ENCODE peak calls at places on chromosomes 13 and 19, in four cellular contexts. H, D, Q and Z are unnamed samples.
A peak's percentile ranks its signal among the peaks of the same experiment; 100 is the strongest.

GRCh38 chr19:38252935-38253691 is 3.1 kb downstream of the PPP1R14A start:
- DNase-seq in Q (no peak), H (peak; percentile 67), D (peak; percentile 18), Z (no peak)

GRCh38 chr13:46905249-46905648 is 8.4 kb upstream of the HTR2A start:
- DNase-seq in H (no peak), Q (peak; percentile 2), D (no peak), Z (no peak)

GRCh38 chr13:27825153-27825552 is 32.9 kb downstream of the GSX1 start:
- DNase-seq in Q (no peak), D (no peak), H (no peak), Z (no peak)

GRCh38 chr13:85277753-85278152 is 521.5 kb downstream of the SLITRK6 start:
- DNase-seq in Q (no peak), D (no peak), H (no peak), Z (no peak)

GRCh38 chr19:50273821-50274220 is 55.4 kb downstream of the KCNC3 start:
- DNase-seq in Q (no peak), H (no peak), D (no peak), Z (no peak)

GRCh38 chr19:3115916-3116602 is 19.8 kb upstream of the GNA15 start:
- DNase-seq in Q (no peak), H (no peak), D (no peak), Z (no peak)

GRCh38 chr19:31226536-31226935 is 122.7 kb downstream of the TSHZ3 start:
- DNase-seq in D (no peak), Q (no peak), H (no peak), Z (no peak)

GRCh38 chr13:75968103-75968838 is 332.1 kb downstream of the LMO7 start:
- DNase-seq in D (no peak), H (no peak), Q (no peak), Z (no peak)

GRCh38 chr13:93316848-93317247 is 90.2 kb downstream of the GPC6 start:
- DNase-seq in H (no peak), D (no peak), Q (no peak), Z (no peak)

GRCh38 chr13:112204881-112205327 is 138.0 kb downstream of the SOX1 start:
- DNase-seq in D (no peak), Q (no peak), H (no peak), Z (peak; percentile 31)

GRCh38 chr19:41706741-41707501 is 1.5 kb upstream of the CEACAM5 start:
- DNase-seq in Q (peak; percentile 88), D (no peak), H (no peak), Z (peak; percentile 87)

GRCh38 chr13:68009546-68009945 is 779.4 kb upstream of the PCDH9 start:
- DNase-seq in D (no peak), H (no peak), Q (no peak), Z (no peak)

GRCh38 chr19:18496167-18496979 is 25.5 kb downstream of the ELL start:
- DNase-seq in Q (peak; percentile 74), H (no peak), D (no peak), Z (peak; percentile 78)

GRCh38 chr19:18493440-18494266 is 28.2 kb downstream of the ELL start:
- DNase-seq in H (peak; percentile 83), Q (no peak), D (no peak), Z (no peak)

GRCh38 chr19:18496980-18497256 is 25.0 kb downstream of the ELL start:
- DNase-seq in Q (no peak), H (no peak), D (no peak), Z (no peak)

GRCh38 chr19:18494267-18494607 is 27.6 kb downstream of the ELL start:
- DNase-seq in H (peak; percentile 61), Q (no peak), D (no peak), Z (no peak)

GRCh38 chr19:18495204-18495911 is 26.5 kb downstream of the ELL start:
- DNase-seq in H (no peak), Q (no peak), D (no peak), Z (no peak)
- TF ChIP-seq POLR2A in H (no peak), Q (no peak), D (no peak), Z (no peak)

GRCh38 chr19:45643024-45643926 is 4.1 kb upstream of the EML2 start:
- DNase-seq in H (peak; percentile 89), D (peak; percentile 62), Q (peak; percentile 92), Z (peak; percentile 76)
- TF ChIP-seq POLR2A in H (no peak), D (no peak), Q (no peak), Z (no peak)

GRCh38 chr19:44581288-44581687 is 32.1 kb upstream of the IGSF23 start:
- DNase-seq in Q (no peak), H (no peak), D (no peak), Z (no peak)

GRCh38 chr19:44582581-44583265 is 30.6 kb upstream of the IGSF23 start:
- DNase-seq in D (no peak), Q (peak; percentile 58), H (no peak), Z (peak; percentile 42)

GRCh38 chr19:44577566-44577874 is 35.8 kb upstream of the IGSF23 start:
- DNase-seq in Q (no peak), H (no peak), D (no peak), Z (no peak)

GRCh38 chr19:44579663-44580365 is 33.5 kb upstream of the IGSF23 start:
- DNase-seq in D (no peak), H (no peak), Q (no peak), Z (no peak)

DNA sequence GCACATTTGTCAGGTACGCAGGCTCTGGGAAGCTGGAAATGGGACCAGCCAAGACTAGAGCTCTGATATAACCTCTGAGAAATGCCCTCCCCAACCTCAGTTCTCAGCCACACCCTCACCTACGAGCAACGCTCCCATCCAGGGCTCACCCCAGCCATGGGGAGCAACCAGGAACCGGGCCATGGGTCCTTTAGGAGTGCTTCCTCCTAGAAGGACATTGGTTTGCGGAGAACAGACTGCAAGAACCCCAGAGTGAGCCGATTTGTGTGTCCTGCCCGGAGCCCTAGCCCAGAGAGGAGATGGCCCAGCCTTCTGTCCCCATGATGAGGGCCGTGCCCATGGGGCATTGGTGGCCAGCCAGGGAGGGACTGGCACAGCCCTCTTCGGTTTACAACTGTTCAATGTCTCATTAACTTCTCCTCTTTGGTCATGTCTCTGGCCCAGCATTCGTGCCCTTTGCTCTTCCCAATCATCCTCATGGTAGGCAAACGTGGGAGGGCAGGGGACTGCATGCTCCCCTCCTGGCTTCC is 32.9 kb upstream of the IGSF23 start:
- DNase-seq in Q (no peak), H (no peak), D (no peak), Z (no peak)
- TF ChIP-seq POLR2A in Q (no peak), H (no peak), D (no peak), Z (no peak)

GRCh38 chr19:51507640-51508058 is 6.0 kb upstream of the SIGLEC12 start:
- DNase-seq in Q (peak; percentile 68), D (no peak), H (no peak), Z (no peak)
- TF ChIP-seq POLR2A in Q (no peak), D (no peak), H (no peak), Z (no peak)

GRCh38 chr19:48630289-48631036 is 6.7 kb downstream of the DBP start:
- DNase-seq in D (peak; percentile 75), Q (peak; percentile 91), H (peak; percentile 81), Z (no peak)
- TF ChIP-seq POLR2A in D (no peak), Q (no peak), H (no peak), Z (no peak)

DNA sequence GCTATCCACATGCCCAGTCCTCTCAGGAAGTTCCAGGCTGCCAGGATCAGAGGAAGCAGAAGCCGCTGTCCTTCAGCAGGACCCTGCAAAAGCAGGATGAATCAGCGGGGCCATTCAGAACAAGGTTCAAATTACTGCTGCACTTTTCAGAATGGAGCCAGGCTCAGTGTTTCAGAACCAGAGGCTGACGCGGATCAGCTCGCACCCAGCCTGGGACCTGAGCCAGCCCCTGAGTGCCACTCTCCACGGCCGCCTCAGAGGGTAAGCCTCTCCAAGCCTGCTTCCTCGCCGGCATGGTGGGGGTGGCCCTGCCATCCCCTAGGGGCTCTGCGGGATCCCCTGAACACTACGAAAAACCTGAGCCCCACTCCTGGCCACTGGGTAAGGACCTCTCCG is 24.7 kb downstream of the RASA3 start:
- DNase-seq in D (peak; percentile 82), H (no peak), Q (no peak), Z (no peak)
- TF ChIP-seq POLR2A in D (peak; percentile 61), H (no peak), Q (no peak), Z (no peak)

DNA sequence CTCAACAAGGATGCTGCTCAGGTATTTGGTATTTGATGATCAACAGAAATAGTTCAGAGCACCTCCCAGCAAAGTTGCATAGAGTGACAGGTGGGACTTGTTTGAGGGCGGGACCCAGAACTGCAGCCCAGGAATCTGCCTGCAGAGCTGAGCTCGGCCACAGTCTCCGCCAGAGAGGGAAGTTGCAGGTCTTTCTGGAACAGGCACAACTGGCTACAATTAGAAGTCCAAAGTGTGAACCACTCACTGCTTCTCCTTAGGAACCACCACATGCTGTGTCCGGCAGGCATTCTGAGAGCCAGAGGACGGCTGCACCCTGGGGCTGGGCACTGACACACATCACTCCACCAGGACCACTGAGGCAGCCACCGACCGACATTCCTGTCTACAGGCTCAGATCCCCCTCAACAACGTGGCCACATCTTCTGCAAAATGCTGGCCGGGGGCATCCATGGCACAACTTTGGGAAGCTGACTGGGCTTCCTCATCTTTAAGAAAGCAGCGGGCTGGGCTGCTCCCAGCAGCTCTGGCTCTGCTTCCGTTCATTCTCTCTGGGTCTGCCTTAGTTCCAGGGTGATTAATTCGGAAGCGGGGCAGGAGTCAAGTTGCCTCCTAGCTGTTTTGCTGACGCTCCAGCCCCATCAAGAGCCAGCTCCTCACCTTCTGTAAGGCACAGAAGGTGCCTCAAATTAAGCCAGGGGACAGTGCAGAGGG is 918 bp downstream of the SLC15A1 start:
- DNase-seq in Q (no peak), D (no peak), H (no peak), Z (no peak)
- TF ChIP-seq POLR2A in Q (no peak), D (no peak), H (no peak), Z (no peak)